ENCODE peak calls at places on chromosomes 3 and 15, in seven cellular contexts. One of them, this sample, is unnamed.

GRCh38 chr3:49378249-49378899 is 20.2 kb upstream of the GPX1 start:
- DNase-seq in ascending aorta: peak; percentile 73
- DNase-seq in left ventricle myocardium inferior: peak; percentile 22
- DNase-seq in nephron progenitor cell: no peak
- DNase-seq in AG04450: no peak
- DNase-seq in coronary artery: peak; percentile 77
- DNase-seq in dorsolateral prefrontal cortex: no peak
- DNase-seq in this sample: no peak

GRCh38 chr15:33188654-33189257 is 5.8 kb downstream of the FMN1 start:
- DNase-seq in ascending aorta: no peak
- DNase-seq in left ventricle myocardium inferior: no peak
- DNase-seq in nephron progenitor cell: no peak
- DNase-seq in AG04450: no peak
- DNase-seq in coronary artery: no peak
- DNase-seq in dorsolateral prefrontal cortex: no peak
- DNase-seq in this sample: peak; percentile 49

GRCh38 chr3:52860424-52860768 is 25.6 kb upstream of the MUSTN1 start:
- DNase-seq in ascending aorta: no peak
- DNase-seq in left ventricle myocardium inferior: no peak
- DNase-seq in nephron progenitor cell: no peak
- DNase-seq in AG04450: no peak
- DNase-seq in coronary artery: no peak
- DNase-seq in dorsolateral prefrontal cortex: no peak
- DNase-seq in this sample: no peak

GRCh38 chr3:186931487-186932280 is 1.4 kb downstream of the ST6GAL1 start:
- DNase-seq in ascending aorta: peak; percentile 78
- DNase-seq in left ventricle myocardium inferior: peak; percentile 61
- DNase-seq in nephron progenitor cell: peak; percentile 43
- DNase-seq in AG04450: no peak
- DNase-seq in coronary artery: no peak
- DNase-seq in dorsolateral prefrontal cortex: peak; percentile 61
- DNase-seq in this sample: no peak

GRCh38 chr15:53197426-53197839 is 407.3 kb upstream of the ONECUT1 start:
- DNase-seq in ascending aorta: peak; percentile 65
- DNase-seq in left ventricle myocardium inferior: peak; percentile 27
- DNase-seq in nephron progenitor cell: peak; percentile 79
- DNase-seq in AG04450: no peak
- DNase-seq in coronary artery: no peak
- DNase-seq in dorsolateral prefrontal cortex: peak; percentile 59
- DNase-seq in this sample: no peak

GRCh38 chr3:39104961-39105686 is 2.3 kb downstream of the GORASP1 start:
- DNase-seq in ascending aorta: no peak
- DNase-seq in left ventricle myocardium inferior: no peak
- DNase-seq in nephron progenitor cell: no peak
- DNase-seq in AG04450: no peak
- DNase-seq in coronary artery: no peak
- DNase-seq in dorsolateral prefrontal cortex: no peak
- DNase-seq in this sample: no peak

GRCh38 chr3:41907330-41908073 is 54.4 kb downstream of the ULK4 start:
- DNase-seq in ascending aorta: no peak
- DNase-seq in left ventricle myocardium inferior: no peak
- DNase-seq in nephron progenitor cell: no peak
- DNase-seq in AG04450: no peak
- DNase-seq in coronary artery: no peak
- DNase-seq in dorsolateral prefrontal cortex: no peak
- DNase-seq in this sample: no peak

GRCh38 chr15:96619171-96619570 is 288.7 kb downstream of the NR2F2 start:
- DNase-seq in ascending aorta: no peak
- DNase-seq in left ventricle myocardium inferior: no peak
- DNase-seq in nephron progenitor cell: no peak
- DNase-seq in AG04450: no peak
- DNase-seq in coronary artery: no peak
- DNase-seq in dorsolateral prefrontal cortex: no peak
- DNase-seq in this sample: no peak

GRCh38 chr3:129467934-129468333 is 27.9 kb downstream of the IFT122 start:
- DNase-seq in ascending aorta: no peak
- DNase-seq in left ventricle myocardium inferior: no peak
- DNase-seq in nephron progenitor cell: no peak
- DNase-seq in AG04450: no peak
- DNase-seq in coronary artery: no peak
- DNase-seq in dorsolateral prefrontal cortex: no peak
- DNase-seq in this sample: no peak

GRCh38 chr15:77001351-77001750 is 6.4 kb downstream of the PSTPIP1 start:
- DNase-seq in ascending aorta: peak; percentile 50
- DNase-seq in left ventricle myocardium inferior: no peak
- DNase-seq in nephron progenitor cell: no peak
- DNase-seq in AG04450: no peak
- DNase-seq in coronary artery: no peak
- DNase-seq in dorsolateral prefrontal cortex: peak; percentile 35
- DNase-seq in this sample: no peak

GRCh38 chr3:182709306-182709705 is 84.0 kb upstream of the ATP11B start:
- DNase-seq in ascending aorta: no peak
- DNase-seq in left ventricle myocardium inferior: no peak
- DNase-seq in nephron progenitor cell: no peak
- DNase-seq in AG04450: no peak
- DNase-seq in coronary artery: no peak
- DNase-seq in dorsolateral prefrontal cortex: no peak
- DNase-seq in this sample: no peak

GRCh38 chr3:37501906-37502305 is 327.5 kb upstream of the LRRFIP2 start:
- DNase-seq in ascending aorta: no peak
- DNase-seq in left ventricle myocardium inferior: no peak
- DNase-seq in nephron progenitor cell: no peak
- DNase-seq in AG04450: no peak
- DNase-seq in coronary artery: no peak
- DNase-seq in dorsolateral prefrontal cortex: no peak
- DNase-seq in this sample: no peak

GRCh38 chr3:101963902-101964362 is 114.6 kb downstream of the NFKBIZ start:
- DNase-seq in ascending aorta: no peak
- DNase-seq in left ventricle myocardium inferior: no peak
- DNase-seq in nephron progenitor cell: no peak
- DNase-seq in AG04450: no peak
- DNase-seq in coronary artery: no peak
- DNase-seq in dorsolateral prefrontal cortex: no peak
- DNase-seq in this sample: no peak

GRCh38 chr3:127598841-127599570 is 795 bp downstream of the MCM2 start:
- DNase-seq in ascending aorta: no peak
- DNase-seq in left ventricle myocardium inferior: no peak
- DNase-seq in nephron progenitor cell: no peak
- DNase-seq in AG04450: no peak
- DNase-seq in coronary artery: no peak
- DNase-seq in dorsolateral prefrontal cortex: no peak
- DNase-seq in this sample: no peak

GRCh38 chr15:54636147-54636546 is 560.6 kb downstream of the RSL24D1 start:
- DNase-seq in ascending aorta: no peak
- DNase-seq in left ventricle myocardium inferior: no peak
- DNase-seq in nephron progenitor cell: no peak
- DNase-seq in AG04450: no peak
- DNase-seq in coronary artery: no peak
- DNase-seq in dorsolateral prefrontal cortex: no peak
- DNase-seq in this sample: no peak

GRCh38 chr15:45594322-45594721 is 7.1 kb downstream of the BLOC1S6 start:
- DNase-seq in ascending aorta: no peak
- DNase-seq in left ventricle myocardium inferior: no peak
- DNase-seq in nephron progenitor cell: no peak
- DNase-seq in AG04450: no peak
- DNase-seq in coronary artery: no peak
- DNase-seq in dorsolateral prefrontal cortex: no peak
- DNase-seq in this sample: no peak

GRCh38 chr15:48693474-48693873 is 48.0 kb upstream of the FBN1 start:
- DNase-seq in ascending aorta: no peak
- DNase-seq in left ventricle myocardium inferior: no peak
- DNase-seq in nephron progenitor cell: no peak
- DNase-seq in AG04450: no peak
- DNase-seq in coronary artery: no peak
- DNase-seq in dorsolateral prefrontal cortex: no peak
- DNase-seq in this sample: no peak

GRCh38 chr3:134249935-134250716 is 533 bp downstream of the RYK start:
- DNase-seq in ascending aorta: peak; percentile 76
- DNase-seq in left ventricle myocardium inferior: peak; percentile 64
- DNase-seq in nephron progenitor cell: peak; percentile 78
- DNase-seq in AG04450: no peak
- DNase-seq in coronary artery: peak; percentile 79
- DNase-seq in dorsolateral prefrontal cortex: peak; percentile 48
- DNase-seq in this sample: no peak

GRCh38 chr3:69724722-69725435 is 14.4 kb upstream of the MITF start:
- DNase-seq in ascending aorta: no peak
- DNase-seq in left ventricle myocardium inferior: no peak
- DNase-seq in nephron progenitor cell: no peak
- DNase-seq in AG04450: no peak
- DNase-seq in coronary artery: no peak
- DNase-seq in dorsolateral prefrontal cortex: no peak
- DNase-seq in this sample: no peak

GRCh38 chr3:127753338-127753737 is 69.0 kb downstream of the MGLL start:
- DNase-seq in ascending aorta: no peak
- DNase-seq in left ventricle myocardium inferior: no peak
- DNase-seq in nephron progenitor cell: no peak
- DNase-seq in AG04450: no peak
- DNase-seq in coronary artery: no peak
- DNase-seq in dorsolateral prefrontal cortex: no peak
- DNase-seq in this sample: no peak

GRCh38 chr15:66569461-66570137 is 3.8 kb upstream of the LCTL start:
- DNase-seq in ascending aorta: peak; percentile 28
- DNase-seq in left ventricle myocardium inferior: no peak
- DNase-seq in nephron progenitor cell: no peak
- DNase-seq in AG04450: no peak
- DNase-seq in coronary artery: no peak
- DNase-seq in dorsolateral prefrontal cortex: no peak
- DNase-seq in this sample: no peak

GRCh38 chr3:117628896-117629295 is 919.3 kb downstream of the TUSC7 start:
- DNase-seq in ascending aorta: no peak
- DNase-seq in left ventricle myocardium inferior: no peak
- DNase-seq in nephron progenitor cell: no peak
- DNase-seq in AG04450: peak; percentile 53
- DNase-seq in coronary artery: no peak
- DNase-seq in dorsolateral prefrontal cortex: no peak
- DNase-seq in this sample: no peak

GRCh38 chr3:179069762-179070390 is 1.7 kb downstream of the ZMAT3 start:
- DNase-seq in ascending aorta: no peak
- DNase-seq in left ventricle myocardium inferior: no peak
- DNase-seq in nephron progenitor cell: no peak
- DNase-seq in AG04450: no peak
- DNase-seq in coronary artery: no peak
- DNase-seq in dorsolateral prefrontal cortex: no peak
- DNase-seq in this sample: no peak

GRCh38 chr15:78241017-78241416 is 6.7 kb upstream of the ACSBG1 start:
- DNase-seq in ascending aorta: peak; percentile 86
- DNase-seq in left ventricle myocardium inferior: peak; percentile 86
- DNase-seq in nephron progenitor cell: peak; percentile 94
- DNase-seq in AG04450: peak; percentile 33
- DNase-seq in coronary artery: no peak
- DNase-seq in dorsolateral prefrontal cortex: peak; percentile 83
- DNase-seq in this sample: peak; percentile 76

GRCh38 chr15:65067645-65068416 is at the start of gene RASL12:
- DNase-seq in ascending aorta: peak; percentile 85
- DNase-seq in left ventricle myocardium inferior: peak; percentile 52
- DNase-seq in nephron progenitor cell: peak; percentile 75
- DNase-seq in AG04450: no peak
- DNase-seq in coronary artery: no peak
- DNase-seq in dorsolateral prefrontal cortex: no peak
- DNase-seq in this sample: no peak

GRCh38 chr3:175307642-175308041 is 448.5 kb downstream of the NAALADL2 start:
- DNase-seq in ascending aorta: no peak
- DNase-seq in left ventricle myocardium inferior: no peak
- DNase-seq in nephron progenitor cell: no peak
- DNase-seq in AG04450: no peak
- DNase-seq in coronary artery: no peak
- DNase-seq in dorsolateral prefrontal cortex: no peak
- DNase-seq in this sample: no peak

GRCh38 chr3:48187579-48188265 is 495 bp downstream of the CDC25A start:
- DNase-seq in ascending aorta: peak; percentile 78
- DNase-seq in left ventricle myocardium inferior: peak; percentile 35
- DNase-seq in nephron progenitor cell: peak; percentile 77
- DNase-seq in AG04450: no peak
- DNase-seq in coronary artery: no peak
- DNase-seq in dorsolateral prefrontal cortex: no peak
- DNase-seq in this sample: no peak

GRCh38 chr3:188698436-188698835 is 473.3 kb upstream of the TPRG1 start:
- DNase-seq in ascending aorta: no peak
- DNase-seq in left ventricle myocardium inferior: no peak
- DNase-seq in nephron progenitor cell: no peak
- DNase-seq in AG04450: no peak
- DNase-seq in coronary artery: no peak
- DNase-seq in dorsolateral prefrontal cortex: no peak
- DNase-seq in this sample: no peak

GRCh38 chr3:154236331-154236730 is 88.0 kb downstream of the DHX36 start:
- DNase-seq in ascending aorta: no peak
- DNase-seq in left ventricle myocardium inferior: no peak
- DNase-seq in nephron progenitor cell: no peak
- DNase-seq in AG04450: no peak
- DNase-seq in coronary artery: no peak
- DNase-seq in dorsolateral prefrontal cortex: no peak
- DNase-seq in this sample: no peak

GRCh38 chr3:154240235-154240634 is 84.1 kb downstream of the DHX36 start:
- DNase-seq in ascending aorta: no peak
- DNase-seq in left ventricle myocardium inferior: no peak
- DNase-seq in nephron progenitor cell: no peak
- DNase-seq in AG04450: no peak
- DNase-seq in coronary artery: no peak
- DNase-seq in dorsolateral prefrontal cortex: no peak
- DNase-seq in this sample: no peak

GRCh38 chr3:154235330-154235729 is 89.0 kb downstream of the DHX36 start:
- DNase-seq in ascending aorta: no peak
- DNase-seq in left ventricle myocardium inferior: no peak
- DNase-seq in nephron progenitor cell: no peak
- DNase-seq in AG04450: no peak
- DNase-seq in coronary artery: no peak
- DNase-seq in dorsolateral prefrontal cortex: no peak
- DNase-seq in this sample: no peak
- TF ChIP-seq CTCF in ascending aorta: no peak
- TF ChIP-seq CTCF in left ventricle myocardium inferior: no peak
- TF ChIP-seq CTCF in nephron progenitor cell: no peak
- TF ChIP-seq CTCF in AG04450: no peak
- TF ChIP-seq CTCF in coronary artery: no peak
- TF ChIP-seq CTCF in dorsolateral prefrontal cortex: no peak
- TF ChIP-seq CTCF in this sample: no peak

GRCh38 chr15:92306662-92307061 is 87.0 kb upstream of the ST8SIA2 start:
- DNase-seq in ascending aorta: no peak
- DNase-seq in left ventricle myocardium inferior: no peak
- DNase-seq in nephron progenitor cell: no peak
- DNase-seq in AG04450: no peak
- DNase-seq in coronary artery: no peak
- DNase-seq in dorsolateral prefrontal cortex: no peak
- DNase-seq in this sample: no peak
- TF ChIP-seq CTCF in ascending aorta: no peak
- TF ChIP-seq CTCF in left ventricle myocardium inferior: peak; percentile 49
- TF ChIP-seq CTCF in nephron progenitor cell: peak; percentile 42
- TF ChIP-seq CTCF in AG04450: no peak
- TF ChIP-seq CTCF in coronary artery: no peak
- TF ChIP-seq CTCF in dorsolateral prefrontal cortex: no peak
- TF ChIP-seq CTCF in this sample: no peak

GRCh38 chr3:50444782-50445181 is 58.7 kb downstream of the CACNA2D2 start:
- DNase-seq in ascending aorta: no peak
- DNase-seq in left ventricle myocardium inferior: no peak
- DNase-seq in nephron progenitor cell: no peak
- DNase-seq in AG04450: no peak
- DNase-seq in coronary artery: no peak
- DNase-seq in dorsolateral prefrontal cortex: no peak
- DNase-seq in this sample: no peak
- TF ChIP-seq CTCF in ascending aorta: no peak
- TF ChIP-seq CTCF in left ventricle myocardium inferior: no peak
- TF ChIP-seq CTCF in nephron progenitor cell: no peak
- TF ChIP-seq CTCF in AG04450: no peak
- TF ChIP-seq CTCF in coronary artery: no peak
- TF ChIP-seq CTCF in dorsolateral prefrontal cortex: no peak
- TF ChIP-seq CTCF in this sample: no peak

GRCh38 chr3:124142389-124142970 is 150.6 kb upstream of the ROPN1 start:
- DNase-seq in ascending aorta: no peak
- DNase-seq in left ventricle myocardium inferior: no peak
- DNase-seq in nephron progenitor cell: peak; percentile 26
- DNase-seq in AG04450: no peak
- DNase-seq in coronary artery: no peak
- DNase-seq in dorsolateral prefrontal cortex: no peak
- DNase-seq in this sample: no peak
- TF ChIP-seq CTCF in ascending aorta: no peak
- TF ChIP-seq CTCF in left ventricle myocardium inferior: no peak
- TF ChIP-seq CTCF in nephron progenitor cell: no peak
- TF ChIP-seq CTCF in AG04450: no peak
- TF ChIP-seq CTCF in coronary artery: no peak
- TF ChIP-seq CTCF in dorsolateral prefrontal cortex: no peak
- TF ChIP-seq CTCF in this sample: no peak

This sample was measured in CD14-positive monocyte.